ENCODE peak calls at places on chromosomes 4 and X, in five cellular contexts. C is stomach, G is PC-3, V is HepG2, O is psoas muscle. L is an unnamed sample.

GRCh38 chr4:186485621-186486062 is 69.7 kb downstream of the MTNR1A start:
- DNase-seq in C (no peak), G (peak; percentile 11), V (no peak), O (no peak), L (no peak)

GRCh38 chr4:121070696-121071639 is 1.4 kb downstream of the NDNF start:
- DNase-seq in C (no peak), G (no peak), V (no peak), O (peak; percentile 47), L (peak; percentile 40)

GRCh38 chrX:63128509-63128908 is 222.6 kb downstream of the SPIN4 start:
- DNase-seq in C (no peak), G (peak; percentile 62), V (peak; percentile 11), O (no peak), L (no peak)

GRCh38 chr4:182925298-182925738 is 8.1 kb upstream of the DCTD start:
- DNase-seq in C (peak; percentile 83), G (peak; percentile 77), V (peak; percentile 89), O (peak; percentile 34), L (peak; percentile 66)

GRCh38 chr4:17058506-17058905 is 160.1 kb upstream of the LDB2 start:
- DNase-seq in C (no peak), G (no peak), V (no peak), O (peak; percentile 24), L (peak; percentile 16)

GRCh38 chr4:54066088-54066415 is 1.6 kb upstream of the CHIC2 start:
- DNase-seq in C (no peak), G (no peak), V (no peak), O (no peak), L (no peak)

GRCh38 chr4:170386511-170386910 is 296.8 kb upstream of the AADAT start:
- DNase-seq in C (no peak), G (peak; percentile 26), V (no peak), O (no peak), L (no peak)

GRCh38 chr4:128338634-128339355 is 51.2 kb upstream of the PGRMC2 start:
- DNase-seq in C (no peak), G (peak; percentile 76), V (no peak), O (no peak), L (no peak)

GRCh38 chr4:2071912-2072867 is 13.1 kb downstream of the NAT8L start:
- DNase-seq in C (no peak), G (no peak), V (peak; percentile 82), O (no peak), L (no peak)

GRCh38 chr4:150982557-150983233 is 32.4 kb downstream of the LRBA start:
- DNase-seq in C (no peak), G (no peak), V (no peak), O (no peak), L (no peak)

GRCh38 chrX:37405954-37406353 is 56.8 kb downstream of the PRRG1 start:
- DNase-seq in C (no peak), G (no peak), V (no peak), O (no peak), L (no peak)

GRCh38 chr4:74682567-74683359 is 111.6 kb downstream of the BTC start:
- DNase-seq in C (peak; percentile 70), G (peak; percentile 92), V (peak; percentile 47), O (no peak), L (no peak)

GRCh38 chr4:91837608-91838029 is 466.1 kb upstream of the GRID2 start:
- DNase-seq in C (no peak), G (peak; percentile 63), V (no peak), O (no peak), L (no peak)

GRCh38 chr4:24179201-24179840 is 289.5 kb upstream of the PPARGC1A start:
- DNase-seq in C (no peak), G (no peak), V (no peak), O (no peak), L (no peak)

GRCh38 chr4:8160233-8160560 is 1.6 kb upstream of the ABLIM2 start:
- DNase-seq in C (no peak), G (no peak), V (no peak), O (no peak), L (no peak)

GRCh38 chrX:131762802-131763234 is 218.9 kb downstream of the OR13H1 start:
- DNase-seq in C (peak; percentile 48), G (peak; percentile 54), V (no peak), O (no peak), L (no peak)

GRCh38 chr4:68372588-68372987 is 22.7 kb upstream of the YTHDC1 start:
- DNase-seq in C (no peak), G (peak; percentile 27), V (no peak), O (no peak), L (no peak)

GRCh38 chrX:8314881-8315280 is 143.8 kb upstream of the VCX2 start:
- DNase-seq in C (no peak), G (no peak), V (no peak), O (no peak), L (no peak)

GRCh38 chrX:115560978-115561604 is at the start of gene PLS3:
- DNase-seq in C (peak; percentile 76), G (peak; percentile 78), V (peak; percentile 77), O (peak; percentile 80), L (peak; percentile 89)

GRCh38 chr4:78757574-78757973 is 18.6 kb upstream of the BMP2K start:
- DNase-seq in C (no peak), G (no peak), V (no peak), O (no peak), L (no peak)

GRCh38 chr4:12636191-12636590 is 847.9 kb downstream of the RAB28 start:
- DNase-seq in C (no peak), G (no peak), V (no peak), O (no peak), L (no peak)

GRCh38 chrX:48978226-48978625 is 6.6 kb upstream of the KCND1 start:
- DNase-seq in C (no peak), G (no peak), V (no peak), O (no peak), L (no peak)

GRCh38 chr4:182973421-182974340 is 56.5 kb upstream of the DCTD start:
- DNase-seq in C (no peak), G (peak; percentile 5), V (no peak), O (no peak), L (no peak)

GRCh38 chrX:29299689-29300088 is 712.4 kb downstream of the IL1RAPL1 start:
- DNase-seq in C (no peak), G (peak; percentile 50), V (no peak), O (no peak), L (no peak)

GRCh38 chr4:26589699-26590098 is 5.8 kb downstream of the TBC1D19 start:
- DNase-seq in C (no peak), G (peak; percentile 17), V (no peak), O (no peak), L (no peak)

GRCh38 chr4:154361450-154361849 is 130.1 kb downstream of the DCHS2 start:
- DNase-seq in C (no peak), G (no peak), V (no peak), O (no peak), L (no peak)

GRCh38 chr4:140238353-140239041 is 84.5 kb upstream of the MAML3 start:
- DNase-seq in C (peak; percentile 85), G (no peak), V (no peak), O (peak; percentile 93), L (peak; percentile 91)

GRCh38 chr4:168478868-168479267 is 1.4 kb downstream of the DDX60L start:
- DNase-seq in C (no peak), G (no peak), V (no peak), O (no peak), L (no peak)

GRCh38 chr4:39975488-39976089 is 2.1 kb downstream of the PDS5A start:
- DNase-seq in C (no peak), G (peak; percentile 5), V (no peak), O (no peak), L (no peak)

GRCh38 chrX:31435592-31435991 is 363.8 kb upstream of the FTHL17 start:
- DNase-seq in C (no peak), G (no peak), V (no peak), O (no peak), L (peak; percentile 18)

GRCh38 chr4:176927664-176928063 is 134.9 kb upstream of the VEGFC start:
- DNase-seq in C (no peak), G (peak; percentile 70), V (no peak), O (no peak), L (no peak)

GRCh38 chrX:143027262-143027661 is 1.5 kb downstream of the SPANXN4 start:
- DNase-seq in C (no peak), G (no peak), V (no peak), O (no peak), L (no peak)

GRCh38 chr4:183250831-183251230 is 69.2 kb downstream of the CLDN22 start:
- DNase-seq in C (no peak), G (no peak), V (no peak), O (no peak), L (no peak)

GRCh38 chr4:3485882-3486555 is 22.9 kb downstream of the DOK7 start:
- DNase-seq in C (no peak), G (no peak), V (no peak), O (no peak), L (no peak)
- H3K27ac ChIP-seq in C (no peak overlapping the region), G (no peak overlapping the region), V (no peak overlapping the region), O (no peak overlapping the region), L (peak overlapping the region; percentile 96)

GRCh38 chr4:513327-513726 is 14.3 kb downstream of the PIGG start:
- DNase-seq in C (no peak), G (no peak), V (no peak), O (no peak), L (no peak)
- H3K36me3 ChIP-seq in C (peaks cover 43% of the 10 kb centered on the region), G (peaks cover 23% of the 10 kb centered on the region), V (peaks cover 72% of the 10 kb centered on the region), O (peaks cover 86% of the 10 kb centered on the region), L (peaks cover 90% of the 10 kb centered on the region)

DNA sequence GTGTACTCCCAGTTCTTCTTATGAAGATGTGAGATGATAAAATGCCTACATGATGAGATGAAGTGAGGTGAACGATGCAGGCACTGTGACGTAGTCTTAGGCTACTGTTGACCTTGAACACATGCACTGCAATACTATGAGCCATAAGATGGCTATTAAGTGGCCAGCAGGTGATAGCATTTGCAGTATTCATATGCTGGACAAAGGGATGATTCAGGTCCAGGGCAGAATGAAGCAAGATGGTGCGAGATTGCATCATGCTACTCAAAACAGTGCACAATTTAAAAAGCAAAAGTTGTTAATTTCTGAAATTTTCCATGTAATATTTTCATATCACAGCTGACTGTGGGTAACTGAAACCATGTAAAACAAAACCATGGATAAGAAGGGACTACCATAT is 781.4 kb downstream of the PCDH18 start:
- DNase-seq in C (no peak), G (no peak), V (peak; percentile 5), O (no peak), L (no peak)
- H3K27ac ChIP-seq in C (no peak overlapping the region), G (no peak overlapping the region), V (no peak overlapping the region), O (no peak overlapping the region), L (no peak overlapping the region)

GRCh38 chr4:38898245-38898644 is 30.6 kb downstream of the FAM114A1 start:
- DNase-seq in C (no peak), G (no peak), V (no peak), O (no peak), L (no peak)

GRCh38 chr4:38891051-38891738 is 23.6 kb downstream of the FAM114A1 start:
- DNase-seq in C (no peak), G (no peak), V (no peak), O (no peak), L (no peak)

GRCh38 chr4:38902221-38902620 is 34.6 kb downstream of the FAM114A1 start:
- DNase-seq in C (no peak), G (no peak), V (no peak), O (no peak), L (no peak)

GRCh38 chr4:38894340-38894982 is 26.9 kb downstream of the FAM114A1 start:
- DNase-seq in C (no peak), G (peak; percentile 39), V (no peak), O (no peak), L (no peak)

DNA sequence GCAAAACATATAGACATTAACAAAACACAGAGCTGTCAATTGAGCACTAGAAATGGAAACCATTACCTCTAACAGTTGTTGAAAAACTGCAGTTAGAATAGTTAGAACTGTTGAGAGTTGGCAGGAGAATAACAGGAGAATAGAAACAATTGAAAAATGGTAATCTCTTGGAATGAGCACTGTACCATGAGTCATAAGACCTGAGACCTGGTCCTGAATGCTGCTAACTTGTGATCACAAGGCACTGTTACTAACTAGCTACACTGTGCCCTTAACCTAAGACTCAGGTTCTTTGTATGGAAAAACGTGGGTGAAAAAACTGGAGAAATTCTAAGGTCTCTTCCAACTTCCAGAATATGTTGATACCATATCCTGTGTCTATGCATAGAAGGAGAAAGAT is 29.3 kb downstream of the FAM114A1 start:
- DNase-seq in C (no peak), G (no peak), V (no peak), O (no peak), L (no peak)
- H3K36me3 ChIP-seq in C (peaks cover 6% of the 10 kb centered on the region), G (peaks cover 4% of the 10 kb centered on the region), V (peaks cover 48% of the 10 kb centered on the region), O (peaks cover 47% of the 10 kb centered on the region), L (peaks cover 28% of the 10 kb centered on the region)